ENCODE peak calls at places on chromosomes 4 and X, in eight cellular contexts. S is GM04504, T is MCF 10A, F is esophagus muscularis mucosa, J is T-helper 9 cell, E is fibroblast of the conjunctiva, C is Kasumi-1, X is endothelial cell of umbilical vein. L is an unnamed sample.

GRCh38 chrX:84259868-84260267 is 71.9 kb upstream of the RPS6KA6 start:
- DNase-seq in S (no peak), T (no peak), F (no peak), J (no peak), E (no peak), C (no peak), X (no peak), L (no peak)

GRCh38 chrX:13533726-13534125 is 35.7 kb upstream of the EGFL6 start:
- DNase-seq in S (peak), T (peak), F (no peak), J (no peak), E (peak), C (no peak), X (no peak), L (peak)

GRCh38 chr4:15755321-15755750 is 22.8 kb upstream of the CD38 start:
- DNase-seq in S (no peak), T (peak), F (no peak), J (no peak), E (no peak), C (no peak), X (peak), L (peak)

GRCh38 chr4:52979821-52980590 is 117.9 kb downstream of the RASL11B start:
- DNase-seq in S (no peak), T (no peak), F (no peak), J (no peak), E (no peak), C (no peak), X (no peak), L (no peak)

GRCh38 chr4:99300934-99301333 is 10.1 kb upstream of the ADH1A start:
- DNase-seq in S (peak), T (peak), F (peak), J (no peak), E (peak), C (no peak), X (no peak), L (peak)

GRCh38 chr4:144658908-144659307 is 13.0 kb downstream of the HHIP start:
- DNase-seq in S (no peak), T (no peak), F (no peak), J (no peak), E (no peak), C (peak), X (no peak), L (peak)

GRCh38 chrX:78130396-78130795 is 9.1 kb downstream of the TAF9B start:
- DNase-seq in S (no peak), T (no peak), F (no peak), J (no peak), E (no peak), C (no peak), X (no peak), L (no peak)

GRCh38 chr4:47054130-47054529 is 22.8 kb downstream of the GABRB1 start:
- DNase-seq in S (no peak), T (no peak), F (no peak), J (no peak), E (no peak), C (no peak), X (no peak), L (no peak)

GRCh38 chr4:23153076-23153475 is 460.3 kb downstream of the GBA3 start:
- DNase-seq in S (no peak), T (peak), F (no peak), J (no peak), E (no peak), C (no peak), X (no peak), L (no peak)

GRCh38 chr4:88062843-88063242 is 55.4 kb downstream of the PKD2 start:
- DNase-seq in S (no peak), T (no peak), F (no peak), J (no peak), E (no peak), C (no peak), X (no peak), L (no peak)

GRCh38 chr4:145935253-145936141 is 3.1 kb downstream of the ZNF827 start:
- DNase-seq in S (no peak), T (no peak), F (no peak), J (no peak), E (no peak), C (peak), X (peak), L (no peak)

GRCh38 chrX:154333837-154334271 is 38.3 kb downstream of the TKTL1 start:
- DNase-seq in S (no peak), T (no peak), F (no peak), J (no peak), E (no peak), C (no peak), X (peak), L (no peak)

GRCh38 chrX:150348365-150348764 is 14.8 kb upstream of the MAMLD1 start:
- DNase-seq in S (no peak), T (peak), F (no peak), J (no peak), E (no peak), C (no peak), X (no peak), L (no peak)

GRCh38 chr4:99934891-99935290 is 11.5 kb downstream of the DNAJB14 start:
- DNase-seq in S (no peak), T (no peak), F (no peak), J (no peak), E (no peak), C (no peak), X (peak), L (no peak)

GRCh38 chrX:49206543-49206942 is 6.5 kb upstream of the SYP start:
- DNase-seq in S (no peak), T (no peak), F (no peak), J (no peak), E (no peak), C (no peak), X (no peak), L (no peak)

GRCh38 chr4:17173300-17173699 is 274.9 kb upstream of the LDB2 start:
- DNase-seq in S (no peak), T (no peak), F (no peak), J (no peak), E (no peak), C (no peak), X (no peak), L (no peak)

GRCh38 chr4:22474636-22475310 is 41.1 kb downstream of the ADGRA3 start:
- DNase-seq in S (no peak), T (peak), F (no peak), J (no peak), E (no peak), C (no peak), X (peak), L (no peak)

GRCh38 chr4:146330392-146330791 is 116.1 kb downstream of the REELD1 start:
- DNase-seq in S (no peak), T (peak), F (no peak), J (no peak), E (no peak), C (no peak), X (peak), L (no peak)

GRCh38 chrX:45743081-45743533 is 542.4 kb upstream of the DIPK2B start:
- DNase-seq in S (peak), T (peak), F (no peak), J (no peak), E (peak), C (peak), X (peak), L (no peak)

L was measured in foreskin keratinocyte.